ENCODE peak calls at places on chromosome 22, in nine cellular contexts. J, B, Z, E, H, I, F, P and W are unnamed samples.

GRCh38 chr22:19593991-19594569 is 69.9 kb upstream of the CLDN5 start:
- DNase-seq in J (no peak), B (no peak), Z (no peak), E (peak), H (peak), I (no peak), F (no peak), P (no peak), W (no peak)

GRCh38 chr22:20581503-20582170 is 74.2 kb downstream of the MED15 start:
- DNase-seq in J (no peak), B (no peak), Z (no peak), E (no peak), H (no peak), I (peak), F (no peak), P (no peak), W (no peak)

GRCh38 chr22:19103881-19104821 is 18.1 kb downstream of the DGCR2 start:
- DNase-seq in J (no peak), B (no peak), Z (no peak), E (no peak), H (peak), I (no peak), F (no peak), P (no peak), W (no peak)

GRCh38 chr22:25754527-25755202 is 12.7 kb downstream of the MYO18B start:
- DNase-seq in J (no peak), B (no peak), Z (no peak), E (peak), H (no peak), I (no peak), F (no peak), P (no peak), W (no peak)

GRCh38 chr22:19610518-19611253 is 86.5 kb upstream of the CLDN5 start:
- DNase-seq in J (no peak), B (no peak), Z (no peak), E (no peak), H (no peak), I (no peak), F (no peak), P (peak), W (peak)

GRCh38 chr22:26713823-26714449 is 56.5 kb downstream of the MIAT start:
- DNase-seq in J (no peak), B (no peak), Z (no peak), E (peak), H (no peak), I (no peak), F (peak), P (no peak), W (no peak)

GRCh38 chr22:31952094-31952401 is 7.7 kb downstream of the YWHAH start:
- DNase-seq in J (no peak), B (no peak), Z (peak), E (peak), H (no peak), I (no peak), F (no peak), P (no peak), W (peak)

GRCh38 chr22:25368271-25368670 is 148.8 kb downstream of the CRYBB2 start:
- DNase-seq in J (no peak), B (no peak), Z (no peak), E (no peak), H (no peak), I (no peak), F (no peak), P (no peak), W (peak)

GRCh38 chr22:17077255-17077654 is 7.5 kb upstream of the IL17RA start:
- DNase-seq in J (no peak), B (no peak), Z (no peak), E (no peak), H (no peak), I (no peak), F (no peak), P (no peak), W (no peak)

GRCh38 chr22:27295605-27296004 is 506.0 kb downstream of the MN1 start:
- DNase-seq in J (no peak), B (no peak), Z (no peak), E (no peak), H (no peak), I (no peak), F (no peak), P (no peak), W (no peak)

GRCh38 chr22:32545801-32546200 is 71.2 kb downstream of the FBXO7 start:
- DNase-seq in J (no peak), B (no peak), Z (no peak), E (no peak), H (no peak), I (no peak), F (peak), P (no peak), W (peak)

GRCh38 chr22:18059991-18060390 is 17.8 kb upstream of the PEX26 start:
- DNase-seq in J (no peak), B (no peak), Z (no peak), E (no peak), H (no peak), I (no peak), F (no peak), P (no peak), W (no peak)

GRCh38 chr22:46052331-46052771 is 75.4 kb upstream of the WNT7B start:
- DNase-seq in J (no peak), B (no peak), Z (no peak), E (no peak), H (no peak), I (no peak), F (no peak), P (peak), W (no peak)
- TF ChIP-seq MAX in J (no peak), B (no peak), Z (no peak), E (no peak), H (no peak), I (no peak), F (no peak), P (no peak), W (no peak)

DNA sequence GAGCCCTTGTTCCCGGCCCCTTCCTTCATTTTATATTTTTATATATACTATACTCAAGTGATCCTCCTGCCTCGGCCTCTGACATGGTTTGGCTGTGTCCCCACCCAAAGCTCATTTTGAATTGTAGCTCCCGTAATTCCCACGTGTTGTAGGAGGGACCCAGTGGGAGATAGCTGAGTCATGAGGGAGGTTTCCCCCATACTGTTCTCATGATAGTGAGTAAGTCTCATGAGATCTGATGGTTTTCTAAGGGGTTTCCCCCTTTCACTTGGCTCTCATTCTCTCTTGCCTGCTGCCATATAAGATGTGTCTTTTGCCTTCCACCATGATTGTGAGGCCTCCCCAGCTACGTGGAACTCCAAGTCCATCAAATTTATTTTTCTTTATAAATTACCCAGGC is 7.2 kb upstream of the ZNF280A start:
- DNase-seq in J (no peak), B (no peak), Z (no peak), E (no peak), H (no peak), I (no peak), F (no peak), P (no peak), W (no peak)
- TF ChIP-seq CTCF in J (no peak), B (no peak), Z (no peak), E (no peak), H (no peak), I (no peak), F (no peak), P (no peak), W (no peak)

DNA sequence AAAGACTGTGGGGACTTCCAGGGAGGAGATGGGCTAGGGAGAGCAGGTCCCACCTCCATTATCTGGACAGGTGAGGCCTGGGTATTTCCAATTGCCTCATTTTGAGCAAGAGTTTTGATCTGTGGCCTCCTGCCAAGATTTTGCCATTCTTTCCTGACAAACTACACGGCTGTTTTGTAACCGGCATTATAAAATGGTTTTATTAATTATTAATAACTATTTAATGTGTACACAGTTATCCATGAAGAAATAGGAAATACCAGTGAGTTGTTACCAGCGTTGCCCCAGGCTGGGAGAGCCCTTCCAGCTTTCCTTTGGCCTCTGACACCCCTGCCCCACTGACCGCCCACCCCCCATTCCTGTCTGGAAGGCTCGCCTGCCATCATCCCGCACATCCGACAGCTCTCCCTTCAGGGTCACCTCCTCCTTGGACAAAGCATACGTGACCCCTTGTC is 14.9 kb upstream of the SEC14L3 start:
- DNase-seq in J (no peak), B (peak), Z (no peak), E (no peak), H (no peak), I (no peak), F (no peak), P (no peak), W (no peak)
- TF ChIP-seq MAX in J (no peak), B (no peak), Z (no peak), E (no peak), H (no peak), I (no peak), F (no peak), P (no peak), W (no peak)

DNA sequence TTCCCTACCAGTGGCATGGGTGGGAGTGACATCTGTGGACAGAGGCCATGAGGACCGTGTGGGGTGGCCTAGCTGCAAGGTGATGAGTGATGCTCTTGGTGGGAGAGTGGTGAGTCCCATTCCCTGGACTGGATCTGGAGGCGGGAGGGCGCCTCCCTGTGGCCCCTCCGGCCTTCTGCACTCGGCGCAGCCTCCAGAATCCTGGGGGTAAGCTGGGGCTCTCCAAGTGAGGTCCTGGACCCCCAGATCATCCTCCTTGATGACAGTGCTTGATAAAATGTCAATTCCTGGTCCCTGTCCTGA is 32.3 kb upstream of the PRR5 start:
- DNase-seq in J (no peak), B (peak), Z (peak), E (no peak), H (peak), I (peak), F (no peak), P (peak), W (peak)
- TF ChIP-seq CTCF in J (no peak), B (peak), Z (peak), E (peak), H (peak), I (peak), F (peak), P (peak), W (peak)

DNA sequence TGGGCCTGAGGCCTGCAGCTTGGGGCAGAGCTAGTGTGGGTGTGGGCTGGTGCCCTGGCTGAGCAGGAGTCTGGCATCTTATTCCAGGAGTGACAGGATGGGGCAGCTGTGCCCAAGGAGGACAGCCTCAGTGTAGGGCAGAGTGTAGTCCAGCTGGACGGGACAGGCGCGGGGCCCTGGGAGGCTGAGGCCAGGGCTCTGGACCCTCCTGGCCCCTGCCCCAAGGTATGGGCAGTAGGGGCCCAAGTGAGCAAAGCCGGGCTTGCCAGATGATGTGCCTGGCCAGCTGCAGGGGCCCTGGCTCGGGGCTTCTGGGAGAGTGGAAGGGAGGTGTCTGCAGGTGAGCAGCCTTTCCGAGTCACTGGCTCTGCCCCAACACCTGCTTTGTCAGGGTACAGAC is 1190.9 kb downstream of the BRD1 start:
- DNase-seq in J (no peak), B (no peak), Z (no peak), E (no peak), H (no peak), I (no peak), F (no peak), P (no peak), W (no peak)
- TF ChIP-seq MAX in J (no peak), B (no peak), Z (no peak), E (no peak), H (no peak), I (no peak), F (no peak), P (no peak), W (no peak)

GRCh38 chr22:38215156-38216038 is 13.6 kb downstream of the MAFF start:
- DNase-seq in J (no peak), B (no peak), Z (no peak), E (no peak), H (no peak), I (no peak), F (no peak), P (no peak), W (no peak)

GRCh38 chr22:38213319-38214247 is 11.8 kb downstream of the MAFF start:
- DNase-seq in J (no peak), B (no peak), Z (no peak), E (no peak), H (no peak), I (no peak), F (no peak), P (no peak), W (peak)

GRCh38 chr22:38211556-38211955 is 9.8 kb downstream of the MAFF start:
- DNase-seq in J (no peak), B (no peak), Z (no peak), E (no peak), H (no peak), I (no peak), F (no peak), P (no peak), W (no peak)

GRCh38 chr22:38212442-38212841 is 10.6 kb downstream of the MAFF start:
- DNase-seq in J (no peak), B (no peak), Z (no peak), E (no peak), H (no peak), I (no peak), F (no peak), P (no peak), W (no peak)

GRCh38 chr22:38214248-38215056 is 12.7 kb downstream of the MAFF start:
- DNase-seq in J (no peak), B (no peak), Z (peak), E (peak), H (peak), I (peak), F (no peak), P (peak), W (no peak)
- TF ChIP-seq CTCF in J (no peak), B (no peak), Z (no peak), E (no peak), H (peak), I (peak), F (no peak), P (no peak), W (no peak)

GRCh38 chr22:42388130-42388797 is 43.9 kb downstream of the NFAM1 start:
- DNase-seq in J (no peak), B (no peak), Z (peak), E (no peak), H (peak), I (no peak), F (no peak), P (peak), W (no peak)
- TF ChIP-seq MAX in J (no peak), B (no peak), Z (no peak), E (no peak), H (no peak), I (peak), F (no peak), P (no peak), W (no peak)

DNA sequence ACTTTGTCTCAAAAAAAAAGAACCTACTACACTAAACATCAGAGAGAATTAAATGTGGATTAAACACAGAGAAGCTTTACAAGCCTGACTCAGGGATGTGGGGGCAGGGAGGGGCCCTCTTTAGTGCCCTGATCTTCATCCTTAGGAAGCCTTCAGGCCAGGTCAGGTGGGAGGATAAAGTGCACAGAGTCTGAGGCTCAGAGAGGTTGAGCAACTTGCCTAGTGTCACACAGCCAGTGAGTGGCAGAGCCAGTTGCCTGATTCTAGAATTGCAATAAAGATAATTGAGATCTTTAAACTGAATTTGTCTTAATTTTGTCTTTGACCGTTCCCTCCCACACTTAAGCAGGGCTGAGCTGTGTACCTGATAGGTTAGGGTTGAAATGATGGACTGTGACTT is 7.2 kb downstream of the SEC14L6 start:
- DNase-seq in J (no peak), B (no peak), Z (no peak), E (no peak), H (no peak), I (no peak), F (no peak), P (no peak), W (no peak)
- TF ChIP-seq CTCF in J (no peak), B (no peak), Z (no peak), E (no peak), H (no peak), I (no peak), F (no peak), P (no peak), W (no peak)

GRCh38 chr22:48700566-48701295 is 1126.9 kb downstream of the BRD1 start:
- DNase-seq in J (no peak), B (no peak), Z (no peak), E (no peak), H (no peak), I (no peak), F (peak), P (no peak), W (peak)
- TF ChIP-seq MAX in J (no peak), B (no peak), Z (no peak), E (no peak), H (no peak), I (no peak), F (no peak), P (no peak), W (no peak)